ENCODE peak calls at places on chromosomes 4 and X, in four cellular contexts. One of them, this sample, is unnamed. For H3K4me1, the result is how much of the 10 kb centered on the place peaks cover.

GRCh38 chr4:1249731-1250526 is 999 bp upstream of the CTBP1 start:
- DNase-seq in neuronal stem cell: no peak
- DNase-seq in right lobe of liver: no peak
- DNase-seq in endodermal cell: peak
- DNase-seq in this sample: no peak

GRCh38 chr4:154335588-154335987 is 156.0 kb downstream of the DCHS2 start:
- DNase-seq in neuronal stem cell: no peak
- DNase-seq in right lobe of liver: no peak
- DNase-seq in endodermal cell: no peak
- DNase-seq in this sample: no peak

GRCh38 chr4:74362347-74362746 is 2.6 kb upstream of the EREG start:
- DNase-seq in neuronal stem cell: no peak
- DNase-seq in right lobe of liver: no peak
- DNase-seq in endodermal cell: no peak
- DNase-seq in this sample: no peak

GRCh38 chr4:2798399-2799301 is 5.8 kb downstream of the SH3BP2 start:
- DNase-seq in neuronal stem cell: no peak
- DNase-seq in right lobe of liver: peak
- DNase-seq in endodermal cell: no peak
- DNase-seq in this sample: peak

GRCh38 chrX:80876877-80877276 is 67.2 kb upstream of the BRWD3 start:
- DNase-seq in neuronal stem cell: peak
- DNase-seq in right lobe of liver: no peak
- DNase-seq in endodermal cell: no peak
- DNase-seq in this sample: no peak

GRCh38 chr4:109738104-109738872 is 8.4 kb upstream of the PLA2G12A start:
- DNase-seq in neuronal stem cell: no peak
- DNase-seq in right lobe of liver: no peak
- DNase-seq in endodermal cell: no peak
- DNase-seq in this sample: no peak

GRCh38 chrX:4588893-4589292 is 875.4 kb upstream of the PRKX start:
- DNase-seq in neuronal stem cell: no peak
- DNase-seq in right lobe of liver: no peak
- DNase-seq in endodermal cell: no peak
- DNase-seq in this sample: no peak

GRCh38 chr4:139665690-139666529 is at the start of gene MGST2:
- DNase-seq in neuronal stem cell: peak
- DNase-seq in right lobe of liver: peak
- DNase-seq in endodermal cell: peak
- DNase-seq in this sample: no peak

GRCh38 chr4:138707746-138708145 is 307.8 kb upstream of the NOCT start:
- DNase-seq in neuronal stem cell: no peak
- DNase-seq in right lobe of liver: no peak
- DNase-seq in endodermal cell: no peak
- DNase-seq in this sample: no peak

GRCh38 chr4:86264269-86264668 is 95.6 kb downstream of the MAPK10 start:
- DNase-seq in neuronal stem cell: no peak
- DNase-seq in right lobe of liver: no peak
- DNase-seq in endodermal cell: no peak
- DNase-seq in this sample: no peak

GRCh38 chrX:115330498-115331138 is 41.1 kb downstream of the LUZP4 start:
- DNase-seq in neuronal stem cell: no peak
- DNase-seq in right lobe of liver: no peak
- DNase-seq in endodermal cell: peak
- DNase-seq in this sample: no peak

GRCh38 chrX:113389846-113390245 is 549.2 kb upstream of the AMOT start:
- DNase-seq in neuronal stem cell: no peak
- DNase-seq in right lobe of liver: no peak
- DNase-seq in endodermal cell: no peak
- DNase-seq in this sample: no peak

GRCh38 chr4:1416051-1416947 is 10.1 kb upstream of the NKX1-1 start:
- DNase-seq in neuronal stem cell: no peak
- DNase-seq in right lobe of liver: no peak
- DNase-seq in endodermal cell: no peak
- DNase-seq in this sample: no peak

GRCh38 chr4:142402925-142403324 is 443.2 kb downstream of the INPP4B start:
- DNase-seq in neuronal stem cell: no peak
- DNase-seq in right lobe of liver: no peak
- DNase-seq in endodermal cell: no peak
- DNase-seq in this sample: no peak

GRCh38 chr4:86596802-86597201 is 2.7 kb downstream of the PTPN13 start:
- DNase-seq in neuronal stem cell: no peak
- DNase-seq in right lobe of liver: no peak
- DNase-seq in endodermal cell: no peak
- DNase-seq in this sample: no peak

GRCh38 chrX:12843061-12843667 is 23.7 kb upstream of the TLR7 start:
- DNase-seq in neuronal stem cell: no peak
- DNase-seq in right lobe of liver: no peak
- DNase-seq in endodermal cell: no peak
- DNase-seq in this sample: no peak

GRCh38 chrX:13046035-13046851 is 1.8 kb upstream of the FAM9C start:
- DNase-seq in neuronal stem cell: no peak
- DNase-seq in right lobe of liver: no peak
- DNase-seq in endodermal cell: no peak
- DNase-seq in this sample: no peak

GRCh38 chr4:4668355-4669210 is 126.7 kb upstream of the STX18 start:
- DNase-seq in neuronal stem cell: no peak
- DNase-seq in right lobe of liver: no peak
- DNase-seq in endodermal cell: no peak
- DNase-seq in this sample: no peak

GRCh38 chrX:9681422-9681821 is 84.2 kb downstream of the GPR143 start:
- DNase-seq in neuronal stem cell: no peak
- DNase-seq in right lobe of liver: no peak
- DNase-seq in endodermal cell: no peak
- DNase-seq in this sample: no peak

GRCh38 chr4:150385606-150386005 is 196.3 kb upstream of the MAB21L2 start:
- DNase-seq in neuronal stem cell: no peak
- DNase-seq in right lobe of liver: no peak
- DNase-seq in endodermal cell: no peak
- DNase-seq in this sample: no peak

GRCh38 chr4:65665951-65666523 is 4.3 kb downstream of the EPHA5 start:
- DNase-seq in neuronal stem cell: peak
- DNase-seq in right lobe of liver: no peak
- DNase-seq in endodermal cell: no peak
- DNase-seq in this sample: no peak

GRCh38 chr4:186598686-186599085 is 43.3 kb upstream of the MTNR1A start:
- DNase-seq in neuronal stem cell: no peak
- DNase-seq in right lobe of liver: no peak
- DNase-seq in endodermal cell: no peak
- DNase-seq in this sample: no peak

GRCh38 chr4:69823481-69824186 is 36.3 kb downstream of the SULT1E1 start:
- DNase-seq in neuronal stem cell: no peak
- DNase-seq in right lobe of liver: peak
- DNase-seq in endodermal cell: peak
- DNase-seq in this sample: no peak

GRCh38 chrX:37787353-37787869 is 7.6 kb downstream of the CYBB start:
- DNase-seq in neuronal stem cell: no peak
- DNase-seq in right lobe of liver: no peak
- DNase-seq in endodermal cell: no peak
- DNase-seq in this sample: no peak

GRCh38 chr4:98627883-98628282 is 30.5 kb downstream of the TSPAN5 start:
- DNase-seq in neuronal stem cell: no peak
- DNase-seq in right lobe of liver: no peak
- DNase-seq in endodermal cell: no peak
- DNase-seq in this sample: no peak

GRCh38 chrX:9342581-9343051 is 122.2 kb upstream of the TBL1X start:
- DNase-seq in neuronal stem cell: peak
- DNase-seq in right lobe of liver: peak
- DNase-seq in endodermal cell: peak
- DNase-seq in this sample: peak

GRCh38 chr4:13543648-13544555 is at the start of gene NKX3-2:
- DNase-seq in neuronal stem cell: no peak
- DNase-seq in right lobe of liver: no peak
- DNase-seq in endodermal cell: peak
- DNase-seq in this sample: no peak
- H3K4me1 ChIP-seq in neuronal stem cell: under half
- H3K4me1 ChIP-seq in right lobe of liver: under half
- H3K4me1 ChIP-seq in endodermal cell: under half
- H3K4me1 ChIP-seq in this sample: under half

GRCh38 chr4:19329077-19329476 is 922.6 kb upstream of the SLIT2 start:
- DNase-seq in neuronal stem cell: no peak
- DNase-seq in right lobe of liver: no peak
- DNase-seq in endodermal cell: no peak
- DNase-seq in this sample: no peak
- H3K27ac ChIP-seq in neuronal stem cell: no peak
- H3K27ac ChIP-seq in right lobe of liver: no peak
- H3K27ac ChIP-seq in endodermal cell: no peak
- H3K27ac ChIP-seq in this sample: no peak

DNA sequence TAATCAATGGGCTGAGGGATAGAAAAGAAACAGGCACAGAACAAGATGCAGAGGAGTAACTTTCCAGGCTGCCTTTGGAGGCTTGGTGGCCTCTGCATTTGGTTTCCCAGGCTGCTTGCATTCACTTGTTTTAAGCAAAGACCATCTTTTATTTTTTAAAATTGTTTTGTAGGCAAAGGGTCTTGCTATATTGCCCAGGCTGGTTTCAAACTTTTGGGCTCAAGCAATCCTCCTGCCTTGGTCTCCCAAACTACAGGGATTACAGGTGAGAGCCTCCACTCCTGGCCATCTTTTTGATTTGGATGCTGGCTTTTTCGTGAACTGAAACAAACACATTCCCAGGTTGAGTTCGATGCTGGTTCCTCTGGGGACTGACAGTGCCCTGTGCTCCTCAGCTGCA is 74.1 kb downstream of the SLC9A6 start:
- DNase-seq in neuronal stem cell: no peak
- DNase-seq in right lobe of liver: no peak
- DNase-seq in endodermal cell: no peak
- DNase-seq in this sample: no peak
- H3K4me1 ChIP-seq in neuronal stem cell: under half
- H3K4me1 ChIP-seq in right lobe of liver: under half
- H3K4me1 ChIP-seq in endodermal cell: under half
- H3K4me1 ChIP-seq in this sample: under half

GRCh38 chrX:104742345-104742744 is 176.3 kb downstream of the IL1RAPL2 start:
- DNase-seq in neuronal stem cell: no peak
- DNase-seq in right lobe of liver: no peak
- DNase-seq in endodermal cell: no peak
- DNase-seq in this sample: no peak
- H3K27ac ChIP-seq in neuronal stem cell: no peak
- H3K27ac ChIP-seq in right lobe of liver: no peak
- H3K27ac ChIP-seq in endodermal cell: no peak
- H3K27ac ChIP-seq in this sample: no peak

GRCh38 chr4:173572493-173573129 is 42.6 kb upstream of the HAND2 start:
- DNase-seq in neuronal stem cell: no peak
- DNase-seq in right lobe of liver: no peak
- DNase-seq in endodermal cell: no peak
- DNase-seq in this sample: no peak
- H3K4me1 ChIP-seq in neuronal stem cell: under half
- H3K4me1 ChIP-seq in right lobe of liver: under half
- H3K4me1 ChIP-seq in endodermal cell: under half
- H3K4me1 ChIP-seq in this sample: under half

DNA sequence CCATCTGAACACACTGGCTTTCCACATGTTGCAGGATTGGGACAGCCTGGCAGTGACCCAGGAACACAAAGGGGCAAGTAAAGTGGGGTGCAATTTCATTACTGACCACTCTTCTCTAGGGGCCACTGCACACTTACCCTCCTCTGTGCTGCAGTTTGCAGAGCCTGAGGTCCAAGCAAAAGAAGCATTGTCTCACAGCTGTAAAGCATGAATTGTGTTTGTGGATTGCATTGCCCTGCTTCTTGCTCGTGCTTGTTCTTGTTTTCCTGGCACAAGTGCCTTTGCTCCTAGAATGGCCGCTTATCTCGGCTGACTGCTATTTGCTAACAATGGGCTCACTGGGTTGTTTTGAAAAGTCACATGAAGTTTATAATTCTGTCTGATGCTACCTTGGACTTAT is 209.1 kb upstream of the JADE1 start:
- DNase-seq in neuronal stem cell: no peak
- DNase-seq in right lobe of liver: no peak
- DNase-seq in endodermal cell: no peak
- DNase-seq in this sample: no peak
- H3K27ac ChIP-seq in neuronal stem cell: no peak
- H3K27ac ChIP-seq in right lobe of liver: peak
- H3K27ac ChIP-seq in endodermal cell: no peak
- H3K27ac ChIP-seq in this sample: no peak

This sample was measured in thoracic aorta.